ENCODE peak calls at places on chromosomes 3 and 15, in five cellular contexts. E is astrocyte of the hippocampus, C is NCI-H1092 treated with DMSO at 0.1 percent for 48 hours, V is GDM1, U is HCEC 1CT. A is an unnamed sample.

GRCh38 chr3:13043656-13044055 is 29.6 kb downstream of the IQSEC1 start:
- DNase-seq in E (no peak), C (no peak), V (no peak), U (no peak), A (no peak)

GRCh38 chr3:12644297-12644937 is 19.5 kb downstream of the RAF1 start:
- DNase-seq in E (peak), C (no peak), V (no peak), U (peak), A (peak)

GRCh38 chr3:70702132-70702531 is 389.7 kb upstream of the MDFIC2 start:
- DNase-seq in E (no peak), C (no peak), V (no peak), U (no peak), A (no peak)

GRCh38 chr3:193240850-193241706 is at the start of gene PLAAT1:
- DNase-seq in E (peak), C (peak), V (no peak), U (no peak), A (no peak)

GRCh38 chr3:46564190-46565112 is 1.7 kb downstream of the LRRC2 start:
- DNase-seq in E (peak), C (no peak), V (no peak), U (no peak), A (no peak)

GRCh38 chr3:151933224-151933858 is 59.9 kb downstream of the SUCNR1 start:
- DNase-seq in E (no peak), C (no peak), V (no peak), U (no peak), A (peak)

GRCh38 chr15:36210426-36210825 is 369.0 kb upstream of the CDIN1 start:
- DNase-seq in E (no peak), C (no peak), V (no peak), U (no peak), A (no peak)

GRCh38 chr15:68578960-68579935 is at the start of gene CORO2B:
- DNase-seq in E (peak), C (peak), V (no peak), U (peak), A (peak)

GRCh38 chr15:74917676-74918075 is 11.0 kb upstream of the FAM219B start:
- DNase-seq in E (no peak), C (no peak), V (no peak), U (peak), A (no peak)

GRCh38 chr15:77983091-77983707 is 94.3 kb downstream of the TBC1D2B start:
- DNase-seq in E (no peak), C (no peak), V (no peak), U (no peak), A (no peak)

GRCh38 chr3:25097023-25097422 is 331.0 kb upstream of the RARB start:
- DNase-seq in E (peak), C (no peak), V (no peak), U (no peak), A (no peak)

GRCh38 chr3:173371848-173372487 is 25.6 kb upstream of the NLGN1 start:
- DNase-seq in E (peak), C (peak), V (no peak), U (no peak), A (peak)

GRCh38 chr3:52983336-52983807 is 62.5 kb downstream of the SFMBT1 start:
- DNase-seq in E (no peak), C (no peak), V (peak), U (no peak), A (no peak)

GRCh38 chr15:85047271-85047948 is 65.8 kb downstream of the PDE8A start:
- DNase-seq in E (peak), C (no peak), V (peak), U (peak), A (peak)

GRCh38 chr15:83248151-83248851 is 36.2 kb downstream of the BNC1 start:
- DNase-seq in E (peak), C (peak), V (peak), U (peak), A (peak)

GRCh38 chr3:11274743-11275142 is 2.5 kb downstream of the ATG7 start:
- DNase-seq in E (no peak), C (no peak), V (no peak), U (no peak), A (no peak)

GRCh38 chr3:16511561-16512434 is 1.7 kb downstream of the RFTN1 start:
- DNase-seq in E (peak), C (no peak), V (peak), U (peak), A (peak)

GRCh38 chr15:83018477-83018876 is 7.0 kb upstream of the C15orf40 start:
- DNase-seq in E (no peak), C (peak), V (no peak), U (no peak), A (no peak)

GRCh38 chr15:58410353-58410752 is 21.4 kb upstream of the LIPC start:
- DNase-seq in E (no peak), C (no peak), V (peak), U (no peak), A (no peak)

GRCh38 chr3:72317491-72317890 is 530.8 kb downstream of the SHQ1 start:
- DNase-seq in E (peak), C (no peak), V (no peak), U (no peak), A (no peak)

GRCh38 chr3:194536883-194537637 is 50.3 kb upstream of the ATP13A3 start:
- DNase-seq in E (peak), C (peak), V (no peak), U (no peak), A (peak)

GRCh38 chr15:80615783-80616391 is 79.2 kb upstream of the ABHD17C start:
- DNase-seq in E (peak), C (peak), V (no peak), U (peak), A (peak)

GRCh38 chr3:15108869-15109268 is 9.9 kb upstream of the RBSN start:
- DNase-seq in E (no peak), C (no peak), V (no peak), U (no peak), A (no peak)

GRCh38 chr3:139561428-139561827 is 21.9 kb upstream of the RBP1 start:
- DNase-seq in E (no peak), C (peak), V (no peak), U (no peak), A (no peak)

GRCh38 chr3:62233065-62233464 is 140.3 kb downstream of the FEZF2 start:
- DNase-seq in E (no peak), C (no peak), V (no peak), U (no peak), A (no peak)

GRCh38 chr3:37609711-37610110 is 252.0 kb upstream of the CTDSPL start:
- DNase-seq in E (no peak), C (no peak), V (no peak), U (no peak), A (no peak)

GRCh38 chr3:155404486-155404885 is 111.0 kb upstream of the STRIT1 start:
- DNase-seq in E (no peak), C (peak), V (no peak), U (no peak), A (no peak)